ENCODE peak calls at places on chromosomes 2 and 18, in eight cellular contexts. I, M, J, R, E, G, P and D are unnamed samples. For H3K4me1, the result is how much of the 10 kb centered on the place peaks cover.

GRCh38 chr2:144975881-144976280 is 456.0 kb upstream of the ZEB2 start:
- DNase-seq in G (no peak), I (no peak), R (no peak), P (no peak), M (no peak), E (no peak), J (no peak), D (no peak)

GRCh38 chr2:23412556-23413155 is 27.7 kb downstream of the KLHL29 start:
- DNase-seq in R (no peak), J (no peak), G (no peak), M (no peak), E (peak), I (no peak), P (no peak), D (no peak)

GRCh38 chr2:27191107-27191829 is 20.6 kb upstream of the ATRAID start:
- DNase-seq in G (peak), I (peak), E (no peak), R (no peak), J (no peak), P (no peak), M (no peak), D (no peak)

GRCh38 chr2:201523506-201523905 is 72.0 kb downstream of the STRADB start:
- DNase-seq in R (no peak), M (no peak), I (no peak), E (no peak), P (no peak), G (no peak), J (no peak), D (no peak)

GRCh38 chr2:201680743-201681142 is 17.7 kb downstream of the MPP4 start:
- DNase-seq in E (no peak), J (no peak), R (no peak), I (no peak), M (no peak), G (no peak), P (no peak), D (no peak)

GRCh38 chr2:75808793-75809535 is 98.2 kb upstream of the GCFC2 start:
- DNase-seq in E (no peak), P (no peak), M (no peak), G (no peak), R (no peak), J (no peak), I (no peak), D (peak)

GRCh38 chr18:48676756-48677368 is 138.0 kb downstream of the CTIF start:
- DNase-seq in J (no peak), R (peak), G (peak), M (peak), P (peak), I (peak), E (peak), D (peak)

GRCh38 chr2:228519561-228519960 is 338.1 kb upstream of the SPHKAP start:
- DNase-seq in I (no peak), E (no peak), G (no peak), M (no peak), P (no peak), R (no peak), J (no peak), D (no peak)

GRCh38 chr2:134999536-134999935 is 47.7 kb downstream of the MAP3K19 start:
- DNase-seq in E (no peak), G (no peak), R (no peak), J (no peak), I (no peak), M (no peak), P (no peak), D (no peak)

GRCh38 chr18:28357785-28358401 is 181.0 kb upstream of the CDH2 start:
- DNase-seq in M (no peak), I (no peak), E (no peak), P (peak), G (no peak), J (no peak), R (no peak), D (no peak)

GRCh38 chr18:78659748-78660147 is 319.9 kb upstream of the SALL3 start:
- DNase-seq in E (no peak), G (no peak), M (no peak), I (no peak), J (no peak), R (no peak), P (peak), D (no peak)

GRCh38 chr2:74428675-74429074 is 7.1 kb downstream of the WDR54 start:
- DNase-seq in E (peak), R (no peak), M (no peak), J (no peak), P (no peak), I (no peak), G (no peak), D (no peak)

GRCh38 chr2:120013569-120014223 is 819 bp downstream of the EPB41L5 start:
- DNase-seq in I (peak), R (peak), J (no peak), M (no peak), P (peak), G (peak), E (no peak), D (no peak)

GRCh38 chr2:84477886-84478285 is 18.8 kb upstream of the SUCLG1 start:
- DNase-seq in G (no peak), P (peak), E (no peak), J (no peak), M (no peak), I (no peak), R (no peak), D (no peak)

GRCh38 chr18:64747803-64748202 is 598.9 kb upstream of the LINC00305 start:
- DNase-seq in M (no peak), J (no peak), P (no peak), E (no peak), G (no peak), I (no peak), R (no peak), D (no peak)

GRCh38 chr2:146246017-146246733 is 1598.7 kb upstream of the ACVR2A start:
- DNase-seq in G (no peak), E (no peak), J (no peak), I (no peak), P (no peak), M (no peak), R (no peak), D (no peak)

GRCh38 chr2:195620499-195620898 is 36.5 kb upstream of the SLC39A10 start:
- DNase-seq in M (no peak), R (no peak), G (no peak), P (no peak), E (no peak), J (no peak), I (no peak), D (no peak)

GRCh38 chr2:55805662-55806061 is 112.0 kb upstream of the PNPT1 start:
- DNase-seq in J (no peak), E (no peak), R (no peak), M (no peak), P (no peak), G (no peak), I (no peak), D (no peak)

GRCh38 chr2:195613922-195614321 is 43.1 kb upstream of the SLC39A10 start:
- DNase-seq in E (no peak), I (no peak), J (no peak), P (no peak), M (no peak), R (no peak), G (no peak), D (no peak)

GRCh38 chr18:10205136-10205535 is 249.3 kb upstream of the APCDD1 start:
- DNase-seq in M (no peak), I (no peak), J (no peak), E (no peak), G (no peak), P (no peak), R (peak), D (no peak)

GRCh38 chr2:230899786-230900185 is 25.3 kb downstream of the GPR55 start:
- DNase-seq in R (no peak), M (peak), G (no peak), P (no peak), E (no peak), J (peak), I (no peak), D (no peak)

GRCh38 chr2:144834954-144835633 is 315.2 kb upstream of the ZEB2 start:
- DNase-seq in G (no peak), E (no peak), I (peak), J (no peak), P (no peak), R (peak), M (no peak), D (no peak)

GRCh38 chr2:204339212-204339715 is 206.0 kb upstream of the PARD3B start:
- DNase-seq in R (no peak), P (no peak), J (no peak), M (no peak), E (no peak), I (no peak), G (no peak), D (no peak)

GRCh38 chr2:187917535-187917934 is 363.3 kb upstream of the TFPI start:
- DNase-seq in G (no peak), R (no peak), I (no peak), P (no peak), J (no peak), E (no peak), M (no peak), D (no peak)

GRCh38 chr18:58045265-58046086 is 1.4 kb downstream of the NEDD4L start:
- DNase-seq in P (peak), J (peak), R (peak), G (peak), E (peak), I (peak), M (peak), D (no peak)

GRCh38 chr2:187372213-187372612 is 75.8 kb downstream of the CALCRL start:
- DNase-seq in G (no peak), P (no peak), E (no peak), R (no peak), J (no peak), I (no peak), M (no peak), D (no peak)

GRCh38 chr18:13538630-13539029 is 187.7 kb downstream of the FAM210A start:
- DNase-seq in M (no peak), P (no peak), R (no peak), G (no peak), I (no peak), J (no peak), E (no peak), D (no peak)

GRCh38 chr2:192570786-192571185 is 376.1 kb upstream of the TMEFF2 start:
- DNase-seq in M (no peak), P (no peak), J (no peak), I (no peak), E (no peak), R (no peak), G (no peak), D (no peak)

GRCh38 chr2:145652992-145653545 is 1133.2 kb upstream of the ZEB2 start:
- DNase-seq in J (no peak), I (no peak), E (no peak), G (no peak), R (no peak), M (no peak), P (no peak), D (no peak)

GRCh38 chr2:18651842-18652774 is 62.7 kb upstream of the NT5C1B start:
- DNase-seq in P (no peak), R (no peak), M (no peak), G (no peak), I (no peak), J (no peak), E (no peak), D (no peak)

GRCh38 chr18:32244863-32245262 is 55.0 kb downstream of the MEP1B start:
- DNase-seq in R (no peak), P (no peak), I (no peak), M (no peak), G (no peak), J (no peak), E (no peak), D (no peak)

DNA sequence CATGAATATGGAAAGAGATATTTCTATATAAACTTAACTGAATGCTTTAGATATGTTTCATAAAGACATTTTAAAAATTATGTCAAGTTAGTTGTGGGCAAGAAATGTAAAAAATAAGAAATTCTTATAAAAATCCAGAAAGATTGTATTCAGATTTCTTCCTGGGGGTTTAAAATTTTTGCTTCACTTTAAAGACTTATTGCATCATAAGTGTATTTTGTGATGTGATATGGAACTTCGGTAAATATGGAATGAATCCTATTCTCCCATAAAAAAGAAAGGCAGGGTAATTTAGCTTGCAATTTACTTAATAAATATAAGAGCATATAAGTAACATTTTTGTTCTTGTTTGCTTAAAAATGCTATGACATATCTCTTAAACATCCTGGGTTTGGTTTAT is 104.8 kb upstream of the CWC22 start:
- DNase-seq in M (no peak), E (no peak), I (no peak), G (no peak), R (no peak), P (no peak), J (no peak), D (no peak)
- H3K4me1 ChIP-seq in M (under half), E (under half), I (under half), G (under half), R (under half), P (under half), J (under half), D (under half)

GRCh38 chr2:241064008-241064801 is 37.9 kb downstream of the MTERF4 start:
- DNase-seq in P (no peak), G (peak), J (no peak), R (peak), M (peak), E (peak), I (no peak), D (no peak)
- H3K4me3 ChIP-seq in P (no peak), G (no peak), J (peak), R (no peak), M (no peak), E (no peak), I (no peak), D (no peak)

GRCh38 chr18:23462876-23463275 is 9.8 kb downstream of the RIOK3 start:
- DNase-seq in P (no peak), E (no peak), J (no peak), M (no peak), I (no peak), R (no peak), G (no peak), D (no peak)
- H3K4me1 ChIP-seq in P (under half), E (under half), J (under half), M (under half), I (under half), R (under half), G (under half), D (under half)

DNA sequence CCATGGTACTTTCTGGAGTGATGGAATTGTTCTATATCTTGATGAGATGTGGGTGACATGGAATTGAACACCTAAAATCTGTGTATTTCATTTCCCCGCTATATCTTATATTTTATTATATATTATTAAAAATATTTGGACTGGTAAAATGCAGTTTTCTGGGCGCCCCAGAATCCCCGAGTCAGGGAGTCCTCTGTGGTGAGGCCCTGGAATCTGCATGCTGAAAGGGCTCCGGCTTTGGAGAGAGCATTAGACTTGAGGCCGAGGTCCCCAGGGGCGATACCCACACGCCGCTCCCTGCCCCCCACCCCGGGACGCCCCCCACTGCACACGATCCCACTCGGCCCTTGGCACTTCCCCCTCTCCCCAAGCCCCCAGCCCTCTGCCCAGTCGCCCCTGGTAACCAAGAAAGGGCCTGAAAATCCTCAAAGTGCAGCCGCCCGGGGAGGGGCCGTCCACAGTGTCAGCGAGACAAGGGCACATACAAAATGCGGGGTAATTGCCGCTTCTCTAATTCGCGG is 126.0 kb downstream of the ZFP36L2 start:
- DNase-seq in G (no peak), M (no peak), I (no peak), P (no peak), J (no peak), R (no peak), E (no peak), D (no peak)
- H3K4me3 ChIP-seq in G (no peak), M (peak), I (peak), P (no peak), J (peak), R (peak), E (peak), D (peak)